ENCODE peak calls at places on chromosomes 6 and 20, in five cellular contexts. R is AG10803, J is brain microvascular endothelial cell, W is cardiac fibroblast, M is fibroblast of lung. V is an unnamed sample.

GRCh38 chr6:35566794-35567193 is 54.1 kb upstream of the TULP1 start:
- DNase-seq in R (no peak), J (no peak), W (no peak), M (no peak), V (no peak)

GRCh38 chr6:147648936-147649335 is 140.4 kb downstream of the SAMD5 start:
- DNase-seq in R (peak), J (no peak), W (no peak), M (peak), V (no peak)

GRCh38 chr6:100553243-100553642 is 88.5 kb upstream of the SIM1 start:
- DNase-seq in R (no peak), J (no peak), W (no peak), M (no peak), V (no peak)

GRCh38 chr6:6788394-6789020 is 200.0 kb downstream of the LY86 start:
- DNase-seq in R (no peak), J (no peak), W (peak), M (no peak), V (no peak)

GRCh38 chr6:90160013-90160412 is 136.6 kb downstream of the BACH2 start:
- DNase-seq in R (no peak), J (no peak), W (no peak), M (no peak), V (no peak)

GRCh38 chr20:58547527-58548475 is 32.6 kb upstream of the APCDD1L start:
- DNase-seq in R (no peak), J (peak), W (no peak), M (no peak), V (no peak)

GRCh38 chr6:159170999-159171712 is 2.0 kb downstream of the FNDC1 start:
- DNase-seq in R (peak), J (peak), W (peak), M (peak), V (no peak)

GRCh38 chr6:4185419-4185818 is 50.0 kb upstream of the ECI2 start:
- DNase-seq in R (no peak), J (no peak), W (no peak), M (no peak), V (no peak)

GRCh38 chr20:43545837-43546578 is 12.8 kb upstream of the SGK2 start:
- DNase-seq in R (no peak), J (no peak), W (no peak), M (no peak), V (no peak)

GRCh38 chr20:13396036-13396435 is 175.0 kb downstream of the ISM1 start:
- DNase-seq in R (peak), J (no peak), W (no peak), M (no peak), V (no peak)

GRCh38 chr20:14583413-14583812 is 246.0 kb upstream of the FLRT3 start:
- DNase-seq in R (no peak), J (no peak), W (no peak), M (no peak), V (no peak)

GRCh38 chr20:4717816-4718215 is 3.9 kb upstream of the PRND start:
- DNase-seq in R (no peak), J (no peak), W (no peak), M (no peak), V (no peak)

GRCh38 chr6:110043366-110043994 is 65.4 kb downstream of the GPR6 start:
- DNase-seq in R (no peak), J (no peak), W (no peak), M (no peak), V (no peak)

GRCh38 chr20:50689864-50690263 is 1.5 kb downstream of the RIPOR3 start:
- DNase-seq in R (peak), J (no peak), W (peak), M (peak), V (peak)

GRCh38 chr6:35583893-35584688 is 71.4 kb upstream of the TULP1 start:
- DNase-seq in R (peak), J (peak), W (peak), M (peak), V (peak)

GRCh38 chr20:1804554-1804956 is 90.7 kb upstream of the SIRPA start:
- DNase-seq in R (no peak), J (no peak), W (no peak), M (no peak), V (no peak)

GRCh38 chr6:159759645-159760044 is 2.2 kb upstream of the ACAT2 start:
- DNase-seq in R (no peak), J (no peak), W (no peak), M (no peak), V (no peak)

GRCh38 chr6:119307041-119307440 is 42.5 kb downstream of the MAN1A1 start:
- DNase-seq in R (no peak), J (no peak), W (no peak), M (no peak), V (no peak)

GRCh38 chr6:46796842-46797241 is 3.7 kb downstream of the MEP1A start:
- DNase-seq in R (no peak), J (no peak), W (no peak), M (no peak), V (no peak)

GRCh38 chr6:70706491-70707123 is 38.9 kb downstream of the SMAP1 start:
- DNase-seq in R (peak), J (no peak), W (peak), M (peak), V (peak)

GRCh38 chr20:17725094-17725835 is 25.5 kb downstream of the BANF2 start:
- DNase-seq in R (no peak), J (no peak), W (no peak), M (no peak), V (no peak)

GRCh38 chr6:46925563-46926253 is 4.0 kb upstream of the ADGRF5 start:
- DNase-seq in R (peak), J (peak), W (peak), M (peak), V (peak)

GRCh38 chr6:129860901-129861665 is at the start of gene TMEM244:
- DNase-seq in R (peak), J (peak), W (peak), M (peak), V (no peak)

GRCh38 chr20:32130352-32130751 is 20.8 kb downstream of the TM9SF4 start:
- DNase-seq in R (no peak), J (no peak), W (peak), M (no peak), V (no peak)

GRCh38 chr6:116316772-116317467 is 37.2 kb upstream of the TSPYL1 start:
- DNase-seq in R (no peak), J (no peak), W (no peak), M (no peak), V (no peak)

GRCh38 chr6:41707565-41708200 is 27.7 kb downstream of the TFEB start:
- DNase-seq in R (no peak), J (no peak), W (no peak), M (no peak), V (no peak)

GRCh38 chr6:91241946-91242613 is 655.2 kb upstream of the MAP3K7 start:
- DNase-seq in R (no peak), J (no peak), W (no peak), M (peak), V (no peak)

GRCh38 chr6:28251648-28252506 is at the start of gene ZKSCAN4:
- DNase-seq in R (peak), J (peak), W (peak), M (peak), V (peak)

GRCh38 chr6:37058084-37058586 is 52.7 kb downstream of the FGD2 start:
- DNase-seq in R (peak), J (no peak), W (peak), M (peak), V (no peak)

GRCh38 chr6:82248233-82248735 is 740 bp upstream of the IBTK start:
- DNase-seq in R (peak), J (peak), W (peak), M (peak), V (peak)

GRCh38 chr20:54043044-54043967 is 27.1 kb downstream of the BCAS1 start:
- DNase-seq in R (peak), J (no peak), W (no peak), M (no peak), V (no peak)

GRCh38 chr6:122049341-122049740 is 350.1 kb upstream of the HSF2 start:
- DNase-seq in R (peak), J (peak), W (no peak), M (peak), V (no peak)

GRCh38 chr20:58634121-58634817 is 16.8 kb upstream of the STX16 start:
- DNase-seq in R (no peak), J (no peak), W (peak), M (peak), V (no peak)

GRCh38 chr20:38168791-38169589 is 3.9 kb upstream of the TGM2 start:
- DNase-seq in R (no peak), J (no peak), W (no peak), M (no peak), V (no peak)

GRCh38 chr20:19761853-19762252 is 3.8 kb downstream of the RIN2 start:
- DNase-seq in R (no peak), J (no peak), W (peak), M (no peak), V (no peak)

GRCh38 chr20:20497242-20497985 is 129.5 kb downstream of the INSM1 start:
- DNase-seq in R (no peak), J (no peak), W (no peak), M (no peak), V (no peak)

GRCh38 chr20:37524221-37524700 is 3.2 kb downstream of the NNAT start:
- DNase-seq in R (no peak), J (no peak), W (no peak), M (no peak), V (no peak)

GRCh38 chr20:24389686-24390085 is 79.7 kb upstream of the SYNDIG1 start:
- DNase-seq in R (no peak), J (no peak), W (no peak), M (no peak), V (no peak)

DNA sequence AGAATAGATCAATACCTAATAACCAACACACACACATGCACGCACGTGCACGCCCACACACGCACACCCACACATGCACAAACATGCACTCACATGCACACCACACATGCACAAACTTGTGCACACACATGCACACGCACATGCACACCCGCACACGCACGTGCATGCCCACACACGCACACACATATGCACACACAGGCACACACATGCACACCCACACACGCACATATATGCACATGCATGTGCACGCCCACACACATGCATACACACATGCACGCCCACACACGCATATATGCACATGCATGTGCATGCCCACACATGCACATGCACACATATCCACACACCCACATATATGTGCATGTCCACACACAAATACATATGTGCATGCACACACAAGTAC is 26.2 kb upstream of the CHRNA4 start:
- DNase-seq in R (no peak), J (no peak), W (no peak), M (no peak), V (no peak)
- TF ChIP-seq CTCF in R (no peak), J (no peak), W (no peak), M (no peak), V (no peak)

DNA sequence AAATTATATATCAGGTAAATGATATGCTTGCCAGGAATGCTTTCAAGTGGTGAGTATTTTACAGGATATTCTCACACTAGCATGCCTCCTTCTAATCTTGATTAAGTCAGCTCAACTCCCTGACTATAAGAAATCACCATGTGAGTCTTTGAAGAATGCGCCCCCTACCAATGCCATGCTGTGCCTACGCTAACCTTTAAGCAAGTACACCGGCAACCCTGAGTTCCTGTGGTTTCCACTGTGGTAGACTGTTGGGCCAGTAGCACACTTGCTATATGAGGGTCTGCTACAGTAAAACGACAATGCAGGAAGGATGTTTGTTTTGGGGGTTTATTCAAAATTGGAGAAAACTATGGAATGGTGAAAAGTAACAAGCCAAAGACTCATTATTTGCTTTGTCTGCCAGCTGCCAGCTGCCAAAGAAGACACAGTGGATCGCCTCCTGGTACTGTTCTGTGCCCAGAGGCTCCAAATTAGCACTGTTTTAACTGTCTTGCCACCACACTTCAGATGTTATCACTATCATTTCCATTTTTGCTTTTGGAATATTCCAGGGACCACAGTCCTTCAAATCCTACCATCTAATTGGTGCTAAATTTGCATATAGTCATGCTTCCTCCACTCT is 333.5 kb downstream of the RNGTT start:
- DNase-seq in R (no peak), J (peak), W (no peak), M (no peak), V (no peak)
- TF ChIP-seq CTCF in R (no peak), J (peak), W (no peak), M (no peak), V (no peak)

GRCh38 chr20:52812231-52812847 is 159.8 kb upstream of the TSHZ2 start:
- DNase-seq in R (no peak), J (no peak), W (no peak), M (no peak), V (no peak)
- TF ChIP-seq CTCF in R (no peak), J (no peak), W (no peak), M (no peak), V (no peak)

DNA sequence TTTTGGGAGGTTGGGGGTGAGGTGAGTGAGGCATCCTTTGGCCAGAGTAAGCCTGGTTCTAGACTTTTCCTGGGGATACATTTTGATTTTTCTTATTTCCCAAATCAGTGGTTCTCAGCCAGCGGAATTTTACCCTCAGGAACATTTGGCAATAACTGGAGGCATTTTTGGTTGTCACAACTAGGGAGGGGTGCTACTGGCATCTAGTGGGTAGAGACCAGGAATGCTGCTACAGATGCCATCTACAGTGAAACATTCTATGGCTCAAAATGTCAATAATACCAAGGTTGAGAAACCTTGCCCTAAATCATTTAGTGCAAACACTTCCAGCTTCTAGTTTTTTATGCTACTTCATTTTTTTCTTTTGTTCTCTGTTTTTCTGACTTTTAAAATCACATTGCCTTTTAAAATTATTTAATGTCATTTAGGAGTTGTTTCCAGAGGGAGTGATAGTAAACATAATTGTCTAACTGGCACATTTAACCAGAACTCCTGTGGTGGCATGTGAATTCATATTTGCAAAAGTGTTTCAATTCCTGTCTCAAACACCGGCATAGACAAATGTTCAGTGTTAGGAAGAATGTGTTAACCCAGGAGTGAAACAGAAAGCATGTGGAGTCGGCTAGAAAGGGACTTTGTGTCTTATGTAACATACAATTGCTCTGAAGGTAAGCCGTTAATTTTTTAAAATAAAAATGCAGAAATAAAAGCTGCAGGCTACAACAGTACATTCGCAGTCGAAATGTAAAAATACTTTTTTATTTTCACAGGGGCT is 59.0 kb downstream of the QRSL1 start:
- DNase-seq in R (peak), J (no peak), W (no peak), M (no peak), V (peak)
- TF ChIP-seq CTCF in R (no peak), J (no peak), W (no peak), M (no peak), V (no peak)

V was measured in Calu3.